ENCODE peak calls at places on chromosomes 16 and 17, in eight cellular contexts. E, G, I, H, O, Q, A and U are unnamed samples.

GRCh38 chr16:57519796-57520360 is 16.5 kb downstream of the CCDC102A start:
- DNase-seq in E (peak), G (peak), I (peak), H (peak), O (peak), Q (peak), A (peak), U (peak)

GRCh38 chr16:27362570-27363245 is 39.3 kb upstream of the IL21R start:
- DNase-seq in E (no peak), G (no peak), I (no peak), H (no peak), O (no peak), Q (no peak), A (no peak), U (no peak)

GRCh38 chr17:67258836-67259468 is 14.0 kb upstream of the HELZ start:
- DNase-seq in E (peak), G (no peak), I (no peak), H (no peak), O (no peak), Q (no peak), A (no peak), U (no peak)

GRCh38 chr17:27810211-27810901 is 10.0 kb upstream of the NOS2 start:
- DNase-seq in E (peak), G (no peak), I (no peak), H (no peak), O (no peak), Q (no peak), A (peak), U (no peak)

GRCh38 chr16:47052666-47053640 is 79.5 kb upstream of the DNAJA2 start:
- DNase-seq in E (no peak), G (no peak), I (no peak), H (no peak), O (no peak), Q (no peak), A (no peak), U (no peak)

GRCh38 chr17:34408439-34408838 is 45.4 kb upstream of the CCL1 start:
- DNase-seq in E (no peak), G (no peak), I (no peak), H (no peak), O (no peak), Q (no peak), A (no peak), U (no peak)

GRCh38 chr17:50668025-50668837 is 33.5 kb downstream of the ABCC3 start:
- DNase-seq in E (no peak), G (no peak), I (no peak), H (no peak), O (no peak), Q (no peak), A (no peak), U (no peak)

GRCh38 chr17:17079761-17080160 is 37.5 kb downstream of the MPRIP start:
- DNase-seq in E (no peak), G (no peak), I (no peak), H (no peak), O (peak), Q (no peak), A (no peak), U (no peak)

GRCh38 chr17:66684716-66685115 is 150.2 kb upstream of the CACNG5 start:
- DNase-seq in E (no peak), G (no peak), I (no peak), H (no peak), O (no peak), Q (no peak), A (no peak), U (no peak)

GRCh38 chr17:1559743-1560581 is 2.6 kb downstream of the PITPNA start:
- DNase-seq in E (no peak), G (no peak), I (no peak), H (no peak), O (no peak), Q (no peak), A (no peak), U (no peak)

GRCh38 chr17:28480278-28480677 is 6.8 kb downstream of the SLC13A2 start:
- DNase-seq in E (no peak), G (no peak), I (no peak), H (no peak), O (no peak), Q (no peak), A (no peak), U (no peak)

GRCh38 chr17:77906377-77906871 is 52.1 kb upstream of the TNRC6C start:
- DNase-seq in E (no peak), G (no peak), I (no peak), H (no peak), O (no peak), Q (no peak), A (no peak), U (no peak)

GRCh38 chr17:36602030-36602737 is 801 bp downstream of the MRM1 start:
- DNase-seq in E (no peak), G (peak), I (peak), H (no peak), O (no peak), Q (no peak), A (no peak), U (no peak)

GRCh38 chr17:46968896-46969295 is 10.2 kb downstream of the RPRML start:
- DNase-seq in E (no peak), G (no peak), I (no peak), H (no peak), O (no peak), Q (no peak), A (no peak), U (no peak)

GRCh38 chr17:59754547-59754946 is 47.1 kb downstream of the VMP1 start:
- DNase-seq in E (no peak), G (peak), I (peak), H (no peak), O (no peak), Q (no peak), A (no peak), U (peak)

GRCh38 chr17:82900741-82901140 is 60.9 kb upstream of the ZNF750 start:
- DNase-seq in E (no peak), G (no peak), I (peak), H (no peak), O (no peak), Q (no peak), A (no peak), U (no peak)

GRCh38 chr16:23365602-23366240 is 63.6 kb downstream of the SCNN1B start:
- DNase-seq in E (peak), G (no peak), I (no peak), H (no peak), O (no peak), Q (no peak), A (no peak), U (no peak)

GRCh38 chr16:27174798-27175197 is 28.5 kb upstream of the KDM8 start:
- DNase-seq in E (no peak), G (peak), I (no peak), H (no peak), O (no peak), Q (no peak), A (no peak), U (no peak)

GRCh38 chr17:66411498-66411897 is 109.1 kb downstream of the PRKCA start:
- DNase-seq in E (no peak), G (no peak), I (no peak), H (no peak), O (no peak), Q (no peak), A (no peak), U (no peak)

GRCh38 chr16:23863511-23864422 is 28.0 kb downstream of the PRKCB start:
- DNase-seq in E (peak), G (no peak), I (no peak), H (no peak), O (no peak), Q (no peak), A (no peak), U (no peak)

GRCh38 chr17:75596320-75597087 is 8.9 kb downstream of the MYO15B start:
- DNase-seq in E (no peak), G (no peak), I (no peak), H (no peak), O (no peak), Q (no peak), A (no peak), U (no peak)

GRCh38 chr16:77336637-77337036 is 98.2 kb downstream of the ADAMTS18 start:
- DNase-seq in E (no peak), G (no peak), I (peak), H (no peak), O (no peak), Q (peak), A (no peak), U (peak)

GRCh38 chr17:28406478-28406824 is 439 bp upstream of the SLC46A1 start:
- DNase-seq in E (no peak), G (peak), I (no peak), H (no peak), O (no peak), Q (peak), A (no peak), U (no peak)

GRCh38 chr17:46769531-46770438 is 48.7 kb downstream of the WNT3 start:
- DNase-seq in E (no peak), G (no peak), I (no peak), H (no peak), O (no peak), Q (no peak), A (no peak), U (no peak)